ENCODE peak calls at places on chromosomes 16 and 17, in seven cellular contexts. F is pancreas, J is lung, C is Peyer's patch, Y is astrocyte, U is hepatocyte, S is A549. B is an unnamed sample.

GRCh38 chr16:73048292-73049050 is 543 bp upstream of the ZFHX3 start:
- DNase-seq in J (peak; percentile 74), U (peak; percentile 65), F (peak; percentile 57), C (peak; percentile 57), S (peak; percentile 69), Y (no peak), B (peak; percentile 92)

GRCh38 chr17:82913304-82914043 is 73.7 kb upstream of the ZNF750 start:
- DNase-seq in U (no peak), S (peak; percentile 31), Y (no peak), J (no peak), F (no peak), C (no peak), B (no peak)

GRCh38 chr17:31787857-31788570 is 71.0 kb downstream of the COPRS start:
- DNase-seq in S (peak; percentile 59), C (no peak), F (no peak), J (peak; percentile 36), U (peak; percentile 61), Y (peak; percentile 86), B (no peak)

GRCh38 chr17:13561606-13562270 is 40.0 kb downstream of the HS3ST3A1 start:
- DNase-seq in Y (peak; percentile 98), S (peak; percentile 15), F (no peak), U (no peak), J (no peak), C (no peak), B (no peak)

GRCh38 chr17:63450551-63450950 is 4.4 kb upstream of the CYB561 start:
- DNase-seq in U (no peak), C (no peak), J (no peak), Y (peak; percentile 16), F (no peak), S (no peak), B (no peak)

GRCh38 chr16:66365588-66365987 is 903 bp upstream of the CDH5 start:
- DNase-seq in S (peak; percentile 42), Y (peak; percentile 10), C (no peak), J (no peak), F (no peak), U (no peak), B (no peak)

GRCh38 chr17:12402963-12403622 is 262.6 kb upstream of the MYOCD start:
- DNase-seq in Y (peak; percentile 88), S (peak; percentile 91), C (no peak), F (no peak), U (no peak), J (no peak), B (no peak)

GRCh38 chr16:17396762-17397498 is 73.8 kb downstream of the XYLT1 start:
- DNase-seq in Y (peak; percentile 36), F (peak; percentile 69), J (peak; percentile 70), C (peak; percentile 65), U (peak; percentile 79), S (no peak), B (no peak)

GRCh38 chr17:19331134-19331533 is 31.4 kb downstream of the B9D1 start:
- DNase-seq in J (no peak), Y (peak; percentile 86), S (no peak), C (no peak), F (no peak), U (no peak), B (no peak)

GRCh38 chr16:58832496-58832895 is 98.4 kb upstream of the GOT2 start:
- DNase-seq in F (no peak), J (no peak), S (no peak), Y (no peak), C (no peak), U (no peak), B (no peak)

GRCh38 chr17:55443904-55444303 is 22.3 kb upstream of the MMD start:
- DNase-seq in U (no peak), J (no peak), C (no peak), S (no peak), Y (no peak), F (no peak), B (no peak)

GRCh38 chr17:20228410-20228809 is 219.3 kb downstream of the SPECC1 start:
- DNase-seq in F (no peak), U (no peak), S (no peak), J (no peak), C (no peak), Y (peak; percentile 12), B (no peak)

GRCh38 chr16:2596747-2597559 is 59.1 kb downstream of the PDPK1 start:
- DNase-seq in F (peak; percentile 12), J (no peak), U (no peak), Y (no peak), S (no peak), C (no peak), B (no peak)

GRCh38 chr16:800834-801488 is 427 bp upstream of the GNG13 start:
- DNase-seq in J (no peak), C (no peak), F (no peak), Y (no peak), S (no peak), U (no peak), B (no peak)

GRCh38 chr17:6261496-6261895 is 173.4 kb downstream of the AIPL1 start:
- DNase-seq in C (no peak), U (no peak), F (no peak), S (no peak), Y (no peak), J (no peak), B (no peak)

GRCh38 chr17:65794572-65794971 is 233.1 kb upstream of the AXIN2 start:
- DNase-seq in J (no peak), F (no peak), S (peak; percentile 63), C (no peak), Y (peak; percentile 3), U (peak; percentile 28), B (peak; percentile 51)

GRCh38 chr17:3818786-3819185 is 17.8 kb upstream of the ITGAE start:
- DNase-seq in U (no peak), Y (peak; percentile 45), J (no peak), F (no peak), C (no peak), S (no peak), B (no peak)

GRCh38 chr17:58219789-58220183 is 731 bp upstream of the MKS1 start:
- DNase-seq in C (no peak), S (no peak), J (no peak), F (no peak), Y (no peak), U (no peak), B (no peak)

GRCh38 chr17:7807206-7807605 is 26.8 kb upstream of the KDM6B start:
- DNase-seq in S (no peak), Y (no peak), J (no peak), C (no peak), U (no peak), F (no peak), B (no peak)

GRCh38 chr16:84460406-84461028 is 43.9 kb downstream of the MEAK7 start:
- DNase-seq in U (no peak), S (no peak), Y (no peak), C (peak; percentile 28), J (no peak), F (no peak), B (no peak)

GRCh38 chr17:15882058-15882720 is 62.7 kb upstream of the ADORA2B start:
- DNase-seq in S (no peak), U (no peak), F (no peak), Y (no peak), J (no peak), C (no peak), B (peak; percentile 13)

GRCh38 chr17:42883802-42884553 is 16.6 kb upstream of the G6PC1 start:
- DNase-seq in Y (no peak), F (no peak), S (no peak), U (no peak), C (no peak), J (no peak), B (no peak)

GRCh38 chr17:54982399-54982798 is 13.8 kb downstream of the STXBP4 start:
- DNase-seq in S (peak; percentile 24), U (no peak), C (no peak), F (no peak), Y (peak; percentile 72), J (no peak), B (no peak)

GRCh38 chr16:82761236-82761635 is 134.5 kb downstream of the CDH13 start:
- DNase-seq in U (no peak), F (peak; percentile 42), S (no peak), J (peak; percentile 38), Y (peak; percentile 61), C (no peak), B (no peak)

GRCh38 chr16:79283578-79283977 is 317.0 kb downstream of the MAF start:
- DNase-seq in U (no peak), S (no peak), C (no peak), F (no peak), Y (no peak), J (no peak), B (no peak)
- H3K4me1 ChIP-seq in U (no peaks in the 10 kb centered on the region), S (no peaks in the 10 kb centered on the region), C (peaks cover 3% of the 10 kb centered on the region), F (no peaks in the 10 kb centered on the region), Y (no peaks in the 10 kb centered on the region), J (peaks cover 6% of the 10 kb centered on the region), B (no peaks in the 10 kb centered on the region)

DNA sequence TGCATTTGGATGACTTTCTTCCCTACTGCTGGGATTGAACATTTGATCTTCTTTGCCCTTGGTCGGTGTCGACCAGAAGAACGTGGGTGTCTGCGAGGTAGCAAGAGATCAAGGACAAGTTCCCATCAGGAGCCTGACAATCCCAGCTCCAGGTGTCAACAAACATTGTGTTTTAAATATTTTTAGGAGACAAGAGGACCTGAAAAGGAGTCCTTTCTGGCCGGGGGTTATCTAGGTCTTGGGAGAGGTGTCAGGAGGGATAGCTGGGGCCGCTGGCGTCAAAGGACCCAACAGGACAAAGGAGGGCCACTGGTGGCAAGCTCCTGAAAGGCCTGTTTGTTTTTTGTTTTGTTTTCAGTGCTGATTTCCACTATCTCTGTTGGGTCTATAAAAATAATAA is 308.4 kb upstream of the ERCC4 start:
- DNase-seq in Y (no peak), F (no peak), S (no peak), U (no peak), C (no peak), J (no peak), B (no peak)
- H3K4me3 ChIP-seq in Y (no peak overlapping the region), F (no peak overlapping the region), S (no peak overlapping the region), U (no peak overlapping the region), C (no peak overlapping the region), J (no peak overlapping the region), B (no peak overlapping the region)

GRCh38 chr16:13935408-13935807 is 15.5 kb downstream of the ERCC4 start:
- DNase-seq in C (no peak), J (no peak), S (peak; percentile 30), Y (no peak), F (no peak), U (no peak), B (peak; percentile 27)
- TF ChIP-seq CTCF in C (no peak), J (no peak), S (peak; percentile 32), Y (peak; percentile 33), F (no peak), U (peak; percentile 43), B (peak; percentile 34)

DNA sequence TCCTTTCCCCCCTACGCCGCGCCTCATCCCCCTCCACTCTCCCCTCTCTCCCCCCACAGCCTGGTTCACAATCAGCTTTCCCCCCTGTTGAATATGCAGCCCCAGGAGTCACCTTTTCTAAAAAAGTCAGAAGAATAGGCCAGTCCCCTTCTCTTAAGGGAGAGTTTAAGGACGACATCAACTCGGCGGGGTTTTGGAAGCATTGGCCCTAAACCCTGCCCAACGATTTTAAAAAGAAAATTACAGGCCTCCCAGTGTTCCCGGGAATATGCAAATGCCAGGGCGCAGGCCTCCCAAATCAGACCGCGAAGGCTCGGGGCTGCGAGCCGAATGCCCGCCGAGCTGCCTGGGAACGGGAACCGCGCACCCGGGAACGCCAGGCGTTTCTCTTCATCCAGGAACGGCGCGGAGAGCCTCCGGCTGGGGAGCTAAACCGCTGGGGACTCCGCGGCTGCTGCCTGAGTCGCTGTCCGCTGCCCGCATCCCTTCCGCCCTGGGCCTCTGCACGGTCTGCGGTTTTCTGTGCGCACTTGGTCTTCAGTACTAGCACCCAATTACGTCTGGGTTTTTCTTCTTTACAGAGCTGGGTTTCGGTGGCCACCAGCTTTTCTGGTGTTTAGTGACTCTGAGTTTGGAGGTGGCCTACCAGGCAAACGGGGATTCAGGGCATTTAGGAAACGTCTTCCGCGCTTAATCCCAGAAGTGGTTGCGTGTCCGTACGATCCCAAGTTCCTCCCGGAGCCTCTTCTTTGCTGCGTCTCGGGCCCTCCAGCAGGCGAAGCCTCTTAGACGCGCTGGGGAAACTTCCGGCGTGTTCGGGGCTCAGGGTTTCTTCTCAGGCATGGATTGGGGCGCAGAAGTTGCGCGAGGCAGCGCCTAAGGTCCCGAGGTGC is 5.7 kb downstream of the IRX5 start:
- DNase-seq in C (no peak), J (no peak), F (no peak), U (peak; percentile 56), Y (peak; percentile 72), S (no peak), B (no peak)
- H3K4me1 ChIP-seq in C (no peaks in the 10 kb centered on the region), J (no peaks in the 10 kb centered on the region), F (peaks cover 10% of the 10 kb centered on the region), U (peaks cover 24% of the 10 kb centered on the region), Y (peaks cover 15% of the 10 kb centered on the region), S (peaks cover 10% of the 10 kb centered on the region), B (peaks cover 5% of the 10 kb centered on the region)

B was measured in Caco-2.